ENCODE peak calls at places on chromosome 3, in five cellular contexts. R is NCI-H2081, X is NCI-H2029 treated with DMSO at 0.1 percent for 48 hours, P is OCI-M1, B is left ventricle myocardium inferior. K is an unnamed sample.

GRCh38 chr3:106421928-106422327 is 553.1 kb upstream of the CBLB start:
- DNase-seq in R (no peak), X (no peak), P (no peak), B (no peak), K (no peak)

GRCh38 chr3:78096488-78097255 is 1056.8 kb downstream of the ROBO2 start:
- DNase-seq in R (no peak), X (no peak), P (no peak), B (no peak), K (no peak)

GRCh38 chr3:30353711-30354467 is 252.5 kb upstream of the TGFBR2 start:
- DNase-seq in R (no peak), X (no peak), P (no peak), B (no peak), K (no peak)

GRCh38 chr3:42117175-42118008 is 26.2 kb downstream of the TRAK1 start:
- DNase-seq in R (no peak), X (peak), P (peak), B (peak), K (peak)

GRCh38 chr3:62817678-62818077 is 57.5 kb downstream of the CADPS start:
- DNase-seq in R (no peak), X (no peak), P (no peak), B (no peak), K (no peak)

GRCh38 chr3:11532865-11533490 is 110.7 kb downstream of the VGLL4 start:
- DNase-seq in R (no peak), X (no peak), P (no peak), B (no peak), K (no peak)

GRCh38 chr3:128911911-128912310 is 32.5 kb downstream of the ACAD9 start:
- DNase-seq in R (no peak), X (no peak), P (no peak), B (peak), K (no peak)

GRCh38 chr3:85170646-85171045 is 211.9 kb downstream of the CADM2 start:
- DNase-seq in R (no peak), X (no peak), P (no peak), B (no peak), K (no peak)

GRCh38 chr3:115146418-115147328 is at the start of gene ZBTB20:
- DNase-seq in R (peak), X (peak), P (peak), B (peak), K (peak)

GRCh38 chr3:123783811-123784210 is 100.3 kb downstream of the MYLK start:
- DNase-seq in R (no peak), X (no peak), P (no peak), B (no peak), K (no peak)

GRCh38 chr3:105850593-105850992 is 18.2 kb downstream of the CBLB start:
- DNase-seq in R (no peak), X (no peak), P (no peak), B (no peak), K (no peak)

GRCh38 chr3:58416191-58416590 is 17.4 kb downstream of the PDHB start:
- DNase-seq in R (no peak), X (no peak), P (no peak), B (no peak), K (no peak)

GRCh38 chr3:12197475-12197874 is 38.8 kb upstream of the TIMP4 start:
- DNase-seq in R (no peak), X (no peak), P (no peak), B (no peak), K (no peak)

GRCh38 chr3:129936757-129937156 is 37.8 kb upstream of the TRH start:
- DNase-seq in R (peak), X (no peak), P (peak), B (no peak), K (no peak)

GRCh38 chr3:147572970-147573340 is 163.8 kb downstream of the ZIC1 start:
- DNase-seq in R (no peak), X (no peak), P (no peak), B (no peak), K (no peak)

GRCh38 chr3:138673641-138674040 is 65.1 kb downstream of the FAIM start:
- DNase-seq in R (peak), X (peak), P (peak), B (no peak), K (peak)

GRCh38 chr3:65177879-65178484 is 490.2 kb upstream of the ADAMTS9 start:
- DNase-seq in R (peak), X (no peak), P (no peak), B (no peak), K (no peak)

GRCh38 chr3:25410703-25411102 is 17.4 kb upstream of the RARB start:
- DNase-seq in R (no peak), X (no peak), P (no peak), B (no peak), K (no peak)

GRCh38 chr3:103699228-103699627 is 1264.4 kb downstream of the ZPLD1 start:
- DNase-seq in R (no peak), X (no peak), P (no peak), B (no peak), K (no peak)

GRCh38 chr3:178522200-178523052 is 13.8 kb upstream of the KCNMB2 start:
- DNase-seq in R (no peak), X (no peak), P (no peak), B (no peak), K (no peak)

GRCh38 chr3:68666409-68667193 is 265.7 kb downstream of the TAFA4 start:
- DNase-seq in R (no peak), X (no peak), P (no peak), B (no peak), K (no peak)

GRCh38 chr3:11288786-11289637 is 16.8 kb downstream of the ATG7 start:
- DNase-seq in R (no peak), X (no peak), P (peak), B (no peak), K (no peak)

GRCh38 chr3:46372492-46373359 is 2.0 kb downstream of the CCR5 start:
- DNase-seq in R (peak), X (no peak), P (peak), B (no peak), K (peak)

GRCh38 chr3:24316887-24317383 is 177.7 kb downstream of the THRB start:
- DNase-seq in R (no peak), X (no peak), P (no peak), B (no peak), K (no peak)

GRCh38 chr3:127544806-127545545 is 45.6 kb downstream of the TPRA1 start:
- DNase-seq in R (peak), X (no peak), P (no peak), B (no peak), K (no peak)

GRCh38 chr3:95341314-95341713 is 1278.5 kb downstream of the NSUN3 start:
- DNase-seq in R (no peak), X (no peak), P (no peak), B (no peak), K (no peak)

GRCh38 chr3:32706348-32707025 is 21.5 kb downstream of the CNOT10 start:
- DNase-seq in R (no peak), X (no peak), P (peak), B (no peak), K (no peak)

GRCh38 chr3:12954891-12955650 is 113.7 kb upstream of the RPL32 start:
- DNase-seq in R (peak), X (peak), P (no peak), B (peak), K (peak)

GRCh38 chr3:129316121-129317013 is 37.7 kb downstream of the HMCES start:
- DNase-seq in R (peak), X (no peak), P (peak), B (peak), K (peak)

GRCh38 chr3:16239776-16240175 is 25.0 kb downstream of the DPH3 start:
- DNase-seq in R (no peak), X (no peak), P (no peak), B (no peak), K (no peak)

GRCh38 chr3:14231145-14231990 is 52.8 kb downstream of the LSM3 start:
- DNase-seq in R (no peak), X (no peak), P (peak), B (no peak), K (no peak)

GRCh38 chr3:194521514-194522260 is 34.9 kb upstream of the ATP13A3 start:
- DNase-seq in R (no peak), X (no peak), P (no peak), B (no peak), K (no peak)